ENCODE peak calls at places on chromosome 14, in seven cellular contexts. One of them, this sample, is unnamed.

GRCh38 chr14:100884456-100884855 is 19.1 kb downstream of the RTL1 start:
- DNase-seq in transverse colon: no peak
- DNase-seq in tibial nerve: no peak
- DNase-seq in prostate gland: no peak
- DNase-seq in choroid plexus epithelial cell: no peak
- DNase-seq in fibroblast of villous mesenchyme: no peak
- DNase-seq in lower leg skin: no peak
- DNase-seq in this sample: no peak

GRCh38 chr14:59619071-59619470 is 42.5 kb upstream of the CCDC175 start:
- DNase-seq in fibroblast of villous mesenchyme: no peak
- DNase-seq in lower leg skin: no peak
- DNase-seq in tibial nerve: no peak
- DNase-seq in choroid plexus epithelial cell: no peak
- DNase-seq in transverse colon: no peak
- DNase-seq in prostate gland: no peak
- DNase-seq in this sample: no peak

GRCh38 chr14:63759454-63759853 is 31.6 kb upstream of the SGPP1 start:
- DNase-seq in choroid plexus epithelial cell: peak
- DNase-seq in transverse colon: no peak
- DNase-seq in fibroblast of villous mesenchyme: peak
- DNase-seq in prostate gland: no peak
- DNase-seq in tibial nerve: no peak
- DNase-seq in lower leg skin: no peak
- DNase-seq in this sample: no peak

GRCh38 chr14:94381149-94382030 is 7.0 kb downstream of the SERPINA1 start:
- DNase-seq in prostate gland: no peak
- DNase-seq in choroid plexus epithelial cell: no peak
- DNase-seq in transverse colon: no peak
- DNase-seq in fibroblast of villous mesenchyme: no peak
- DNase-seq in lower leg skin: no peak
- DNase-seq in tibial nerve: no peak
- DNase-seq in this sample: no peak

GRCh38 chr14:105146976-105147700 is 21.4 kb downstream of the JAG2 start:
- DNase-seq in choroid plexus epithelial cell: no peak
- DNase-seq in prostate gland: no peak
- DNase-seq in transverse colon: no peak
- DNase-seq in lower leg skin: no peak
- DNase-seq in fibroblast of villous mesenchyme: no peak
- DNase-seq in tibial nerve: no peak
- DNase-seq in this sample: no peak

GRCh38 chr14:59583755-59584154 is 7.1 kb upstream of the CCDC175 start:
- DNase-seq in transverse colon: no peak
- DNase-seq in fibroblast of villous mesenchyme: peak
- DNase-seq in choroid plexus epithelial cell: peak
- DNase-seq in prostate gland: no peak
- DNase-seq in lower leg skin: no peak
- DNase-seq in tibial nerve: no peak
- DNase-seq in this sample: no peak

GRCh38 chr14:45364565-45364964 is 111.6 kb upstream of the MIS18BP1 start:
- DNase-seq in choroid plexus epithelial cell: no peak
- DNase-seq in lower leg skin: no peak
- DNase-seq in prostate gland: no peak
- DNase-seq in transverse colon: no peak
- DNase-seq in fibroblast of villous mesenchyme: no peak
- DNase-seq in tibial nerve: no peak
- DNase-seq in this sample: no peak

GRCh38 chr14:60093088-60093487 is 1.4 kb downstream of the PCNX4 start:
- DNase-seq in fibroblast of villous mesenchyme: peak
- DNase-seq in lower leg skin: no peak
- DNase-seq in transverse colon: no peak
- DNase-seq in choroid plexus epithelial cell: peak
- DNase-seq in prostate gland: no peak
- DNase-seq in tibial nerve: no peak
- DNase-seq in this sample: no peak

GRCh38 chr14:83289390-83289789 is 1755.7 kb upstream of the SEL1L start:
- DNase-seq in transverse colon: no peak
- DNase-seq in prostate gland: no peak
- DNase-seq in choroid plexus epithelial cell: no peak
- DNase-seq in fibroblast of villous mesenchyme: no peak
- DNase-seq in tibial nerve: no peak
- DNase-seq in lower leg skin: no peak
- DNase-seq in this sample: no peak

GRCh38 chr14:96162265-96162664 is 42.4 kb upstream of the BDKRB2 start:
- DNase-seq in fibroblast of villous mesenchyme: no peak
- DNase-seq in transverse colon: no peak
- DNase-seq in lower leg skin: no peak
- DNase-seq in tibial nerve: no peak
- DNase-seq in prostate gland: no peak
- DNase-seq in choroid plexus epithelial cell: peak
- DNase-seq in this sample: no peak

GRCh38 chr14:99075061-99075460 is 196.9 kb downstream of the BCL11B start:
- DNase-seq in lower leg skin: peak
- DNase-seq in choroid plexus epithelial cell: no peak
- DNase-seq in fibroblast of villous mesenchyme: no peak
- DNase-seq in tibial nerve: no peak
- DNase-seq in transverse colon: no peak
- DNase-seq in prostate gland: no peak
- DNase-seq in this sample: no peak

GRCh38 chr14:68822132-68822651 is 29.3 kb upstream of the ZFP36L1 start:
- DNase-seq in lower leg skin: no peak
- DNase-seq in choroid plexus epithelial cell: no peak
- DNase-seq in fibroblast of villous mesenchyme: no peak
- DNase-seq in prostate gland: no peak
- DNase-seq in tibial nerve: no peak
- DNase-seq in transverse colon: no peak
- DNase-seq in this sample: no peak

GRCh38 chr14:22800356-22800755 is 14.9 kb downstream of the SLC7A7 start:
- DNase-seq in tibial nerve: no peak
- DNase-seq in lower leg skin: no peak
- DNase-seq in transverse colon: no peak
- DNase-seq in choroid plexus epithelial cell: no peak
- DNase-seq in prostate gland: no peak
- DNase-seq in fibroblast of villous mesenchyme: no peak
- DNase-seq in this sample: no peak

GRCh38 chr14:22807432-22808087 is 7.7 kb downstream of the SLC7A7 start:
- DNase-seq in choroid plexus epithelial cell: no peak
- DNase-seq in tibial nerve: no peak
- DNase-seq in prostate gland: no peak
- DNase-seq in transverse colon: no peak
- DNase-seq in fibroblast of villous mesenchyme: no peak
- DNase-seq in lower leg skin: no peak
- DNase-seq in this sample: no peak

GRCh38 chr14:22801716-22802115 is 13.5 kb downstream of the SLC7A7 start:
- DNase-seq in prostate gland: no peak
- DNase-seq in tibial nerve: no peak
- DNase-seq in fibroblast of villous mesenchyme: no peak
- DNase-seq in transverse colon: no peak
- DNase-seq in choroid plexus epithelial cell: no peak
- DNase-seq in lower leg skin: no peak
- DNase-seq in this sample: no peak

GRCh38 chr14:22802860-22803562 is 12.2 kb downstream of the SLC7A7 start:
- DNase-seq in prostate gland: no peak
- DNase-seq in tibial nerve: no peak
- DNase-seq in lower leg skin: no peak
- DNase-seq in choroid plexus epithelial cell: no peak
- DNase-seq in fibroblast of villous mesenchyme: no peak
- DNase-seq in transverse colon: no peak
- DNase-seq in this sample: no peak

GRCh38 chr14:22803575-22803974 is 11.7 kb downstream of the SLC7A7 start:
- DNase-seq in lower leg skin: no peak
- DNase-seq in tibial nerve: no peak
- DNase-seq in prostate gland: no peak
- DNase-seq in fibroblast of villous mesenchyme: no peak
- DNase-seq in transverse colon: no peak
- DNase-seq in choroid plexus epithelial cell: no peak
- DNase-seq in this sample: no peak
- H3K4me3 ChIP-seq in lower leg skin: no peak
- H3K4me3 ChIP-seq in tibial nerve: no peak
- H3K4me3 ChIP-seq in prostate gland: no peak
- H3K4me3 ChIP-seq in fibroblast of villous mesenchyme: no peak
- H3K4me3 ChIP-seq in transverse colon: no peak
- H3K4me3 ChIP-seq in choroid plexus epithelial cell: no peak
- H3K4me3 ChIP-seq in this sample: no peak

GRCh38 chr14:29953501-29953900 is 25.9 kb upstream of the PRKD1 start:
- DNase-seq in fibroblast of villous mesenchyme: no peak
- DNase-seq in lower leg skin: no peak
- DNase-seq in prostate gland: no peak
- DNase-seq in choroid plexus epithelial cell: no peak
- DNase-seq in transverse colon: no peak
- DNase-seq in tibial nerve: no peak
- DNase-seq in this sample: no peak
- H3K4me3 ChIP-seq in fibroblast of villous mesenchyme: no peak
- H3K4me3 ChIP-seq in lower leg skin: no peak
- H3K4me3 ChIP-seq in prostate gland: no peak
- H3K4me3 ChIP-seq in choroid plexus epithelial cell: no peak
- H3K4me3 ChIP-seq in transverse colon: no peak
- H3K4me3 ChIP-seq in tibial nerve: no peak
- H3K4me3 ChIP-seq in this sample: no peak

DNA sequence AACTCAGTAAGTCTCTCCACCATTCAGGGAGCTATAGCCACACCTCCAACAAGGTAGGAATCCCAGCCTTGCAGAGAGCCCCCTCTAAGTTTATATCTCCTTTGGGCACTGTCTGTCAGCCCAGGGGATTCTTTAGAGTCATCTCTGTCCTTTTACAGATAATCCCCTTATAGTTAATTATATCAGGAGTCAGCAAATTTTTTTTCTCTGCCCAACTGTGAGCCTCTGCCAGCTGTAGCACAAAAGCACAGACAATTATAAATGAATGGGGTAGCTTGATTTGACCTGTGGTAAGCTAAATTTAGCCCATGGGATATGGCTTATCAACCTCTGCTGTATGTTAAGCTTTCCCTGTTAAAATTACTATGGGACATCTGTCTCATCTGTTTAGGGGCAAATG is 8.3 kb downstream of the CEP128 start:
- DNase-seq in fibroblast of villous mesenchyme: no peak
- DNase-seq in prostate gland: no peak
- DNase-seq in transverse colon: no peak
- DNase-seq in choroid plexus epithelial cell: no peak
- DNase-seq in tibial nerve: no peak
- DNase-seq in lower leg skin: no peak
- DNase-seq in this sample: no peak
- H3K4me3 ChIP-seq in fibroblast of villous mesenchyme: no peak
- H3K4me3 ChIP-seq in prostate gland: no peak
- H3K4me3 ChIP-seq in transverse colon: no peak
- H3K4me3 ChIP-seq in choroid plexus epithelial cell: no peak
- H3K4me3 ChIP-seq in tibial nerve: no peak
- H3K4me3 ChIP-seq in lower leg skin: no peak
- H3K4me3 ChIP-seq in this sample: no peak

DNA sequence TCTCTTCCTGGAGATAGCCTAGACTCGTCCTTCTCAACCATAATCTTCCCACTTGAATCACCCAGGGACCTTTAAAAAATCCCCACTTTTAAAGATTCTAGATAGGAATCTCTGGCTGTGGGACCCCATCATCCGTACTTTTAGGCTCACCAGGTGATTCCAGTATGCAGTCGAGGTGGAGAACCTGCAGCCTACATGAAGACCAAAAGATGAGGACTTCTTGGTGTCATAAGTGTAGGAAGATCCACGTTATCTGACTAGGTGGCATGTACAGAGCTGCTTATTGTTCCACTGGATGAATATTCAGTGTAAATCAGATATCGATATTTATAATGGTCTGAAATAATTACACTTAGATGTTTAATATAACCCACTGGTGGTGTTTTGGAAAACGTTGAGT is 2.6 kb downstream of the PRKCH start:
- DNase-seq in transverse colon: no peak
- DNase-seq in prostate gland: no peak
- DNase-seq in fibroblast of villous mesenchyme: no peak
- DNase-seq in choroid plexus epithelial cell: no peak
- DNase-seq in lower leg skin: no peak
- DNase-seq in tibial nerve: no peak
- DNase-seq in this sample: no peak
- H3K4me3 ChIP-seq in transverse colon: peak
- H3K4me3 ChIP-seq in prostate gland: no peak
- H3K4me3 ChIP-seq in fibroblast of villous mesenchyme: no peak
- H3K4me3 ChIP-seq in choroid plexus epithelial cell: no peak
- H3K4me3 ChIP-seq in lower leg skin: no peak
- H3K4me3 ChIP-seq in tibial nerve: no peak
- H3K4me3 ChIP-seq in this sample: peak

GRCh38 chr14:103104389-103104653 is 9.8 kb downstream of the EXOC3L4 start:
- DNase-seq in lower leg skin: no peak
- DNase-seq in fibroblast of villous mesenchyme: no peak
- DNase-seq in choroid plexus epithelial cell: no peak
- DNase-seq in prostate gland: no peak
- DNase-seq in transverse colon: no peak
- DNase-seq in tibial nerve: no peak
- DNase-seq in this sample: no peak
- H3K4me3 ChIP-seq in lower leg skin: no peak
- H3K4me3 ChIP-seq in fibroblast of villous mesenchyme: peak
- H3K4me3 ChIP-seq in choroid plexus epithelial cell: no peak
- H3K4me3 ChIP-seq in prostate gland: no peak
- H3K4me3 ChIP-seq in transverse colon: no peak
- H3K4me3 ChIP-seq in tibial nerve: no peak
- H3K4me3 ChIP-seq in this sample: no peak

DNA sequence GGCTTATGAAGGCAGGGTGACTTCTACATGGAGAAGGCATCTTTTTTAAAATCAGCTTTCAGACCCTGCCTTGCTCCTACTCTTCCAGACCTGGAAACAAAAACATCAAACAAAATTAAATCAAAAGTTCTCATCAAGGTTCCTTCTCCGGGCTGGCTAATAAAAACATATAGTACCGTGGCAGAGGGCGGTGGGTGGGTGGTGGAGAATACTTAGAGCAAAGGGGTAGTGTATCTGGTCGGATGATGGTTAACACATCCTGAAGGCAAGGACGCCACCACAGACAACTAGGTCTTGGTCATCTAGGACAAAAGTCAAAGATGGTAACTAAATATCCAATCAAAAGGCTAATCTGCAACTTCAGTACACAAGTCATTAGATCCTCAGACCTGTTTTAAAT is 1.8 kb downstream of the DAD1 start:
- DNase-seq in choroid plexus epithelial cell: no peak
- DNase-seq in prostate gland: no peak
- DNase-seq in transverse colon: no peak
- DNase-seq in fibroblast of villous mesenchyme: no peak
- DNase-seq in tibial nerve: no peak
- DNase-seq in lower leg skin: no peak
- DNase-seq in this sample: no peak
- H3K4me3 ChIP-seq in choroid plexus epithelial cell: no peak
- H3K4me3 ChIP-seq in prostate gland: no peak
- H3K4me3 ChIP-seq in transverse colon: no peak
- H3K4me3 ChIP-seq in fibroblast of villous mesenchyme: no peak
- H3K4me3 ChIP-seq in tibial nerve: no peak
- H3K4me3 ChIP-seq in lower leg skin: no peak
- H3K4me3 ChIP-seq in this sample: peak

GRCh38 chr14:40354754-40355153 is 922.5 kb upstream of the FBXO33 start:
- DNase-seq in fibroblast of villous mesenchyme: no peak
- DNase-seq in transverse colon: no peak
- DNase-seq in prostate gland: no peak
- DNase-seq in tibial nerve: no peak
- DNase-seq in choroid plexus epithelial cell: no peak
- DNase-seq in lower leg skin: no peak
- DNase-seq in this sample: no peak
- H3K4me3 ChIP-seq in fibroblast of villous mesenchyme: no peak
- H3K4me3 ChIP-seq in transverse colon: no peak
- H3K4me3 ChIP-seq in prostate gland: no peak
- H3K4me3 ChIP-seq in tibial nerve: no peak
- H3K4me3 ChIP-seq in choroid plexus epithelial cell: no peak
- H3K4me3 ChIP-seq in lower leg skin: no peak
- H3K4me3 ChIP-seq in this sample: no peak

This sample was measured in thoracic aorta.